ENCODE peak calls at places on chromosomes 13 and 19, in six cellular contexts. J is Karpas-422; T is CD8-positive, alpha-beta T cell; P is stimulated activated CD4-positive, alpha-beta T cell treated with anti-CD3 and anti-CD28 coated beads, Interleukin-2, amount 100 ng/mL, for 24 hours; G is stimulated activated CD8-positive, alpha-beta memory T cell treated with anti-CD3 and anti-CD28 coated beads, Interleukin-2, amount 100 ng/mL, for 48 hours; U is T-helper 2 cell treated with Interferon-gamma antibody and Interleukin-4, amounts not matched to agents 5 μg/mL and 100 μg/mL, for 36 hours. D is an unnamed sample.
A peak's percentile ranks its signal among the peaks of the same experiment; 100 is the strongest.

GRCh38 chr13:82330499-82330898 is 1551.8 kb downstream of the SLITRK1 start:
- DNase-seq in T (no peak), P (no peak), J (peak; percentile 70), U (no peak), G (no peak), D (no peak)

GRCh38 chr19:35509018-35509652 is 4.3 kb downstream of the DMKN start:
- DNase-seq in P (peak; percentile 30), U (no peak), T (peak; percentile 28), J (no peak), G (no peak), D (peak; percentile 67)

GRCh38 chr19:8004723-8005513 is 523 bp downstream of the ELAVL1 start:
- DNase-seq in T (peak; percentile 2), P (peak; percentile 35), G (peak; percentile 24), U (peak; percentile 46), J (peak; percentile 70), D (no peak)

GRCh38 chr19:50460161-50460765 is 16.0 kb upstream of the EMC10 start:
- DNase-seq in G (no peak), J (peak; percentile 83), P (no peak), T (no peak), U (no peak), D (no peak)

GRCh38 chr19:28929026-28929425 is 283.9 kb downstream of the UQCRFS1 start:
- DNase-seq in J (no peak), G (no peak), U (no peak), P (no peak), T (no peak), D (no peak)

GRCh38 chr13:42968906-42969305 is 23.1 kb downstream of the EPSTI1 start:
- DNase-seq in T (no peak), J (no peak), P (no peak), G (no peak), U (no peak), D (peak; percentile 87)

GRCh38 chr13:23744315-23744714 is 144.9 kb downstream of the MIPEP start:
- DNase-seq in T (no peak), J (no peak), G (no peak), U (no peak), P (no peak), D (no peak)

GRCh38 chr19:55677572-55678028 is 2.6 kb downstream of the EPN1 start:
- DNase-seq in J (no peak), U (no peak), G (no peak), P (no peak), T (no peak), D (no peak)

GRCh38 chr13:30840515-30840914 is 65.6 kb upstream of the MEDAG start:
- DNase-seq in J (no peak), P (no peak), U (no peak), T (no peak), G (no peak), D (no peak)

GRCh38 chr13:65965496-65965895 is 1264.6 kb downstream of the PCDH9 start:
- DNase-seq in J (no peak), G (no peak), P (no peak), U (no peak), T (no peak), D (no peak)

GRCh38 chr19:4870025-4870700 is 2.7 kb upstream of the PLIN3 start:
- DNase-seq in T (no peak), P (peak; percentile 28), U (peak; percentile 25), J (peak; percentile 49), G (no peak), D (peak; percentile 60)

GRCh38 chr19:40133491-40133890 is 42.7 kb upstream of the ZNF780A start:
- DNase-seq in T (no peak), U (no peak), G (no peak), J (no peak), P (no peak), D (no peak)

GRCh38 chr19:29858000-29858596 is 46.3 kb downstream of the CCNE1 start:
- DNase-seq in J (peak; percentile 74), P (peak; percentile 55), U (no peak), T (no peak), G (peak; percentile 28), D (peak; percentile 32)

GRCh38 chr19:919157-920050 is 2.3 kb downstream of the KISS1R start:
- DNase-seq in G (no peak), U (peak; percentile 48), T (no peak), J (peak; percentile 60), P (peak; percentile 57), D (no peak)

GRCh38 chr13:77918391-77919261 is at the start of gene EDNRB:
- DNase-seq in T (no peak), U (no peak), G (no peak), J (no peak), P (peak; percentile 15), D (peak; percentile 43)

GRCh38 chr19:50784710-50785109 is 5.5 kb upstream of the ACP4 start:
- DNase-seq in P (no peak), G (no peak), U (no peak), J (no peak), T (no peak), D (no peak)

GRCh38 chr13:45040626-45041025 is 51.3 kb downstream of the GPALPP1 start:
- DNase-seq in G (no peak), U (no peak), P (no peak), T (no peak), J (no peak), D (no peak)

GRCh38 chr13:110338441-110339101 is 31.5 kb downstream of the COL4A2 start:
- DNase-seq in P (no peak), U (no peak), J (no peak), G (no peak), T (no peak), D (no peak)

GRCh38 chr13:84200971-84201370 is 318.7 kb upstream of the SLITRK1 start:
- DNase-seq in J (no peak), P (no peak), G (no peak), U (no peak), T (no peak), D (no peak)

GRCh38 chr13:33007237-33007636 is 9.0 kb upstream of the KL start:
- DNase-seq in G (no peak), T (no peak), J (no peak), U (no peak), P (no peak), D (no peak)

GRCh38 chr19:33292595-33293254 is 9.6 kb downstream of the CEBPA start:
- DNase-seq in U (no peak), G (no peak), T (no peak), P (no peak), J (no peak), D (peak; percentile 81)

GRCh38 chr19:10271543-10272086 is 695 bp downstream of the ICAM1 start:
- DNase-seq in J (peak; percentile 39), P (peak; percentile 37), G (no peak), U (peak; percentile 48), T (no peak), D (peak; percentile 45)

D was measured in colonic mucosa.